ENCODE peak calls at places on chromosome 18, in four cellular contexts. C is AG04450, K is heart right ventricle, H is body of pancreas. P is an unnamed sample.

GRCh38 chr18:6561893-6562292 is 147.2 kb upstream of the L3MBTL4 start:
- DNase-seq in C (no peak), K (no peak), H (no peak), P (peak)

GRCh38 chr18:11518788-11519685 is 90.4 kb upstream of the SLC35G4 start:
- DNase-seq in C (peak), K (no peak), H (peak), P (no peak)

GRCh38 chr18:69636529-69637301 is 236.0 kb downstream of the DOK6 start:
- DNase-seq in C (no peak), K (peak), H (no peak), P (no peak)

GRCh38 chr18:78519394-78520062 is 460.1 kb upstream of the SALL3 start:
- DNase-seq in C (no peak), K (no peak), H (no peak), P (no peak)

GRCh38 chr18:67599277-67599676 is 82.8 kb upstream of the DSEL start:
- DNase-seq in C (peak), K (no peak), H (no peak), P (no peak)

GRCh38 chr18:69102959-69103358 is 297.7 kb upstream of the DOK6 start:
- DNase-seq in C (no peak), K (no peak), H (no peak), P (no peak)

GRCh38 chr18:39198376-39198775 is 1632.8 kb upstream of the CELF4 start:
- DNase-seq in C (no peak), K (no peak), H (no peak), P (peak)

GRCh38 chr18:62543021-62543420 is 20.2 kb downstream of the ZCCHC2 start:
- DNase-seq in C (no peak), K (no peak), H (no peak), P (no peak)

GRCh38 chr18:51127664-51128063 is 69.8 kb downstream of the MEX3C start:
- DNase-seq in C (no peak), K (no peak), H (no peak), P (no peak)

GRCh38 chr18:80163183-80163582 is 54.1 kb downstream of the ADNP2 start:
- DNase-seq in C (no peak), K (no peak), H (no peak), P (no peak)

GRCh38 chr18:34965108-34965507 is 76.1 kb upstream of the MAPRE2 start:
- DNase-seq in C (no peak), K (no peak), H (no peak), P (no peak)

GRCh38 chr18:50312296-50313030 is 25.0 kb upstream of the CXXC1 start:
- DNase-seq in C (no peak), K (no peak), H (no peak), P (no peak)

GRCh38 chr18:3148930-3149535 is 70.7 kb downstream of the MYOM1 start:
- DNase-seq in C (no peak), K (no peak), H (no peak), P (no peak)

GRCh38 chr18:62377408-62377807 is 52.3 kb downstream of the TNFRSF11A start:
- DNase-seq in C (no peak), K (no peak), H (no peak), P (no peak)

GRCh38 chr18:12036201-12036751 is 55.0 kb downstream of the IMPA2 start:
- DNase-seq in C (no peak), K (no peak), H (peak), P (no peak)

GRCh38 chr18:58865009-58865345 is 300 bp downstream of the ZNF532 start:
- DNase-seq in C (no peak), K (no peak), H (no peak), P (no peak)

GRCh38 chr18:58865714-58866113 is 1.0 kb downstream of the ZNF532 start:
- DNase-seq in C (no peak), K (no peak), H (no peak), P (no peak)

GRCh38 chr18:58868440-58868839 is 3.8 kb downstream of the ZNF532 start:
- DNase-seq in C (no peak), K (no peak), H (no peak), P (no peak)

GRCh38 chr18:58867281-58867961 is 2.7 kb downstream of the ZNF532 start:
- DNase-seq in C (no peak), K (no peak), H (no peak), P (no peak)

DNA sequence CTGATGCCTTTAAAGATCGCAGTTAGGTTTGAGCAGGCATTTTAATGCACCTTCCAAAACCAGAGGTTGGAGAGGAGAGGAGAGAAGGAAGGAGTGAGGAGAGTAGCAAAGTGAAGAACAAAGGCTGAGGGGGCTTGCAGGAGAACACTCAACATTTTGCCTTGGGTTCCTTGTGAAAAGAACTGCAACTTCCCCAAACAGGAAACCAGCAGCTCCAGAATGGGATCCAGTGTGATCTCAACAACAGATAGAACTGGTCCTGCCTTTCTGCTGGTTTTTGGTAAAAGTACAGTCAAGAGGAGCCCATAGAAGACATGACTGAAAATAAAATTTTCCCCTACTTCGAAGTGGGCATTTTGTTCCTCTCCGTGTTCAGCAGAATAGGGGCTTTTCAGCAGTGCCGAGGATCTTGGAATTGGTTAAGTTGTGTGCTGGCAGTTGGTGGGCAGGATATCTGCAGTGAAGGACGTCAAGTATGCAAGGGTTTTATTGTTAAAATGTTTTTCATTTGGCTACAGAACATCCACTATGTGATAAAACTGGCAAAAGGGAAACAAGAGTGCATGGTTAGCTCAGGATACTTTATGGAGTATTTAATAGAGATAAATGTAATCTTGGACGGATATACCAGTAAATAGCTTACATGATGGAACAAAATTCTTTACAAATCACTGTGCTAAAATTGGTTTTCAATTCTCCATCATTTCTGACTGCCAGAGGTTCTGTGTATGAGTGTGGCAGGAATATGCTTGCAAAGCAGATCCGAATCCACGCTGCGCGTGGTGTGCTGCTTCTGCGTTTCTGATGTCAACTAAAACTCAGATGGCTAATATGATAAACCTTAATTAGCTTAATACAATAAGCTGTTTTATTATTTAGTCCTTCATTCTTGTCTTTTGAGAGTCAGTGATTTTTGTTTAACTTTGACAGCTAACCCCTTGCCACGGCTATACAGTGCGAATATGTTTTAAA is 1.9 kb downstream of the ZNF532 start:
- DNase-seq in C (no peak), K (no peak), H (no peak), P (no peak)
- H3K4me3 ChIP-seq in C (peak), K (peak), H (no peak), P (peak)

GRCh38 chr18:52582061-52582460 is 242.1 kb downstream of the DCC start:
- DNase-seq in C (no peak), K (no peak), H (no peak), P (no peak)

DNA sequence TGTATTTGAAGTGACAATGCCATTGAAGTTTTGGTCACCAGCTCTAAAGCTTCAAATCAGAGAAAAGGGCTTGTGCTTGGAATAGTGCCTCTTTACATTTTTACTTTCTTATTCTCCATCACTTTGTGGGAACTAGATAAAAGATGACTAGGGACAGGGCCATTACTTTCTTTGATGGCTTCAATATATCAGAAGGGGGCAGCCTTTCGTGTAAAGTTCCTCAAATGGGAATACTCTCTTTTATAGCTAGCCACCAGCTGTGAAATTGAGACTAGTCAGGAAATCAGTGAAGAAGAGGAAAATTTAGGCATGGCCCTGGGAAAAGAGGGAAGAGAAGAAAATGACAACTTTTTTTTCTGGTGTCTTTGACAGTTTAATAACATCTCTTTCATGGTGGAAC is 242.5 kb downstream of the DCC start:
- DNase-seq in C (no peak), K (no peak), H (no peak), P (no peak)
- TF ChIP-seq CTCF in C (no peak), K (no peak), H (no peak), P (no peak)

GRCh38 chr18:37242091-37242490 is 323.5 kb downstream of the CELF4 start:
- DNase-seq in C (no peak), K (no peak), H (no peak), P (no peak)

GRCh38 chr18:37247499-37248161 is 318.0 kb downstream of the CELF4 start:
- DNase-seq in C (no peak), K (no peak), H (no peak), P (no peak)

GRCh38 chr18:37244618-37245017 is 321.0 kb downstream of the CELF4 start:
- DNase-seq in C (no peak), K (no peak), H (no peak), P (no peak)

GRCh38 chr18:37246779-37247340 is 318.7 kb downstream of the CELF4 start:
- DNase-seq in C (no peak), K (no peak), H (no peak), P (no peak)

GRCh38 chr18:37243756-37244155 is 321.8 kb downstream of the CELF4 start:
- DNase-seq in C (no peak), K (no peak), H (no peak), P (no peak)
- H3K4me3 ChIP-seq in C (no peak), K (no peak), H (no peak), P (no peak)

GRCh38 chr18:8367217-8367988 is 241.8 kb upstream of the RAB12 start:
- DNase-seq in C (no peak), K (peak), H (peak), P (no peak)
- TF ChIP-seq CTCF in C (peak), K (peak), H (peak), P (peak)

GRCh38 chr18:46055841-46056240 is 16.2 kb downstream of the PSTPIP2 start:
- DNase-seq in C (no peak), K (no peak), H (no peak), P (no peak)
- H3K4me3 ChIP-seq in C (no peak), K (no peak), H (no peak), P (no peak)

DNA sequence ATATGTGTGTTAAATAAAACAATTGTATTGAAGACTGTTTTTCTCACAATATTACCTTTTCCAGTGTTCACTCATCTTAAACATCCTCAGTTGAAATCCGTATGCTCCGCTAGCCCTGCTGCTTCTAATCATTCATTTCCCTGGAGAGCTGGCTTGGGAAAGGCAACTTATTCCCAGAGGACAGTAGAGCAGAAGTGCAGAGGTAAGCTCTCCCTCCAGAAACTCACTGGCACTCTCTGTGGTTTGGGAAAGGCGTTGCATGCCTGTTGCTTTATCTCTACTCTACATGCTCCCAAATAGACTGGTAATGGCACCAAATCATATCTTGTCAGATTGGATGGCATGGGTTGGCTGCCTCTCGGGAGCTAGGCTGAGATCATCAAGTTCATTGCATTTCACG is 117.1 kb upstream of the BOD1L2 start:
- DNase-seq in C (no peak), K (no peak), H (no peak), P (no peak)
- TF ChIP-seq CTCF in C (peak), K (no peak), H (no peak), P (peak)

DNA sequence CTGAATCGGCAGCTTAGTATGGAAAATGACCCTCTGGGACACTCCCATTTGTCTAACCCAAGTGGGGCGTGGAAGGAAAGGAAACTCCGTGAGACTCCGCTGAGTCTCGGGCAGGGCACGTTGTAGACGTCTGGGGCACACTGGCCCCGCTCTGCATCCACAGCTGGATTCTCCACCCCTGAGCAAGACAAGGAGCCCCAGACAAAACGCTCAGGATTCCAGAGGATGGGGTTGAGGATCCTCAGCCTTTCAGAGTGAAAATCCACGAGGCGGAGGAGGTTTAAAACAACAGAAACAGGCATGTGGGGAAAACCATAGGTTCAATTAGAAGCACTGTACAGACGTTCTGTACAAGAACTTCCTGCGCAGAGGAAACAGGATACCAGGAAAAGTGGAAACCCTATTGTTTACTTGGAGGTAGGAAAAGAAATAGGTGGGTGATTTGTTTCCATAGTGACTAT is 124.9 kb upstream of the ZNF236 start:
- DNase-seq in C (no peak), K (no peak), H (no peak), P (no peak)
- H3K4me3 ChIP-seq in C (no peak), K (peak), H (no peak), P (peak)

DNA sequence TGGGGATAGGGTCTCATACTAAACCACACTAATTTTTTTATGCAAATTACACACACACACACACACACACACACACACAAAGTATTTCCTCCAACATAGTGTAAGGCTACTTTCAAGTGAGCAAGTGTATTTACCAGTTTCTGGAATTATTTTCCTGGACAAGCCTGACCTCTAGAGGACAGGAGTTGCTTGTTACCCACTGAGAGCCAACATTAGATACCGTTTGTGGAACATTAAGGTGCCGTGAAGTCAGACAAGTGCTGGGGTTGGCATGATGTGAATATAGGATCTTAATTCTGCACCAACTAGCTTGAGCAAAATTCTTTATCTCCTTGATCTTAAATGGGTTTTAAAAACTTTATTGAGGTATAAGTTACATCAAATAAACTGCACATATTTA is 39.3 kb upstream of the SERPINB2 start:
- DNase-seq in C (peak), K (no peak), H (peak), P (peak)
- TF ChIP-seq CTCF in C (peak), K (no peak), H (peak), P (peak)

GRCh38 chr18:23105581-23106219 is 29.6 kb upstream of the CABLES1 start:
- DNase-seq in C (no peak), K (no peak), H (no peak), P (no peak)

GRCh38 chr18:23099621-23100020 is 35.7 kb upstream of the CABLES1 start:
- DNase-seq in C (no peak), K (no peak), H (no peak), P (no peak)

GRCh38 chr18:23103449-23103848 is 31.8 kb upstream of the CABLES1 start:
- DNase-seq in C (no peak), K (no peak), H (no peak), P (no peak)

GRCh38 chr18:23105030-23105429 is 30.3 kb upstream of the CABLES1 start:
- DNase-seq in C (no peak), K (no peak), H (no peak), P (no peak)

DNA sequence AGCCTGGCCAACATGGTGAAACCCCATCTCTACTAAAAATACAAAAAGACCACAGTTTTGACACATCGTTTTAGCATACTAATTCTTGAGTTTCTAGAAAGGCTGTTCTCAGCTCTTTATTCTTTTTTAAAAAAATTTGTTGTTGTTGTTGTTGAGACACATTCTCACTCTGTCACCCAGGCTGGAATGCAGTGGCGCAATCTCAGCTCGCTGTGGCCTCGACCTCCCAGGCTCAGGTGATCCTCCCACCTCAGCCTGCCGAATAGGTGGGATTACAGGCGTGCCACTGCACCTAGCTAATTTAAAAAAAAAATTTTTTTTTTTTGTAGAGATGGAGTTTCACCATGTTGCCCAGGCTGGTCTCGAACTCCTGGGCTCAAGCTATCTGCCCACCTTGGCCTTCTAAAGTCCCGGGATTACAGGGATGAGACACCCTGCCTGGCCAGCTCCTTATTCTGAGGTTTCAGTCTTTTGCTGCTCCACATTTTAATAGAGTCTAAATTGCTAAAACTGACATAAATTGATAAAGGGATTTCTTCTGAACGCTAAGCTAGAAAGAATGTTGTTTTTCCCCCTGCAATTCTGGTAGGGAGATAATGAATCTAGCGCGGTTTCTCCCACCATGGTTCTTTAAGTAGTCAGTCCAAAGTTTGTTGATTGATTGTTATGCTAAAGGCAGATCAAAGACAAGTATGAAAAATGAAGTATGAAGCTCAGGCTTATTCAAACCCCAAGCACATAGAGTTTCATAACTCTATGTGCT is 32.6 kb upstream of the CABLES1 start:
- DNase-seq in C (no peak), K (no peak), H (no peak), P (no peak)
- H3K4me3 ChIP-seq in C (no peak), K (no peak), H (no peak), P (no peak)

GRCh38 chr18:74226666-74227065 is 65.1 kb downstream of the CYB5A start:
- DNase-seq in C (no peak), K (no peak), H (no peak), P (no peak)

GRCh38 chr18:74228312-74228711 is 63.5 kb downstream of the CYB5A start:
- DNase-seq in C (no peak), K (no peak), H (no peak), P (no peak)

GRCh38 chr18:74230922-74231714 is 60.6 kb downstream of the CYB5A start:
- DNase-seq in C (no peak), K (no peak), H (peak), P (no peak)

GRCh38 chr18:74229005-74229404 is 62.8 kb downstream of the CYB5A start:
- DNase-seq in C (no peak), K (no peak), H (peak), P (no peak)

DNA sequence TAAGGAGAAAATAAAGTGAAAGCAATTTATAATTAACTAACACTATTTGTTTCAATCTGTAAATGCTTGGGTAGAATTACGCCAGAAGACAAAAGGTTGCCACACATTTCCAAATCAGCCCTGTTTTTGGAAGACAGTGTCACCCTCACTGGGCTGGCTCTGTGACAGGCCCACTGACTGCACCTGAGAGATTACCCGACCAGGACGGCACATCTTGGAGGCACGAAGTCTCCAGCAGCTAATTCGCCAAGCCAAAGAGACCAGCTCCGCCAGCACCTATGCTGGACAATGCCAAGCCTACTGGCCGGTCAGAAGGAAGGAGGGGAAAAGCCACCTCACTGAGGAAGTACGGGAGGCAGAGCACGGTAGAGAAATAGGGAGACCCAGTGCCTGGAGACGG is 61.9 kb downstream of the CYB5A start:
- DNase-seq in C (no peak), K (no peak), H (peak), P (no peak)
- TF ChIP-seq CTCF in C (no peak), K (no peak), H (no peak), P (no peak)